ENCODE peak calls at places on chromosomes 6 and 20, in eight cellular contexts. E, I, R, O, L, S, Q and Z are unnamed samples.

GRCh38 chr6:148055410-148055809 is 287.2 kb upstream of the SASH1 start:
- DNase-seq in E (no peak), I (no peak), R (no peak), O (peak; percentile 5), L (no peak), S (no peak), Q (no peak), Z (no peak)

GRCh38 chr6:114421219-114421618 is 78.4 kb upstream of the HS3ST5 start:
- DNase-seq in E (no peak), I (no peak), R (no peak), O (no peak), L (no peak), S (no peak), Q (no peak), Z (no peak)

GRCh38 chr6:96743496-96743895 is 93.8 kb downstream of the GPR63 start:
- DNase-seq in E (no peak), I (no peak), R (no peak), O (peak; percentile 15), L (peak; percentile 20), S (no peak), Q (no peak), Z (no peak)

GRCh38 chr6:164396071-164397047 is 913.0 kb downstream of the C6orf118 start:
- DNase-seq in E (no peak), I (no peak), R (peak; percentile 63), O (no peak), L (peak; percentile 29), S (peak; percentile 82), Q (peak; percentile 28), Z (no peak)

GRCh38 chr6:7200598-7201443 is 93.1 kb downstream of the RREB1 start:
- DNase-seq in E (peak; percentile 73), I (no peak), R (peak; percentile 37), O (no peak), L (no peak), S (no peak), Q (no peak), Z (no peak)

GRCh38 chr6:24458134-24458533 is 31.2 kb downstream of the GPLD1 start:
- DNase-seq in E (no peak), I (no peak), R (no peak), O (no peak), L (no peak), S (no peak), Q (no peak), Z (no peak)

GRCh38 chr20:49853640-49854039 is 41.0 kb downstream of the SLC9A8 start:
- DNase-seq in E (no peak), I (no peak), R (no peak), O (peak; percentile 89), L (peak; percentile 69), S (no peak), Q (peak; percentile 40), Z (no peak)

GRCh38 chr6:25326958-25327357 is 47.8 kb downstream of the CARMIL1 start:
- DNase-seq in E (no peak), I (no peak), R (no peak), O (no peak), L (no peak), S (no peak), Q (no peak), Z (no peak)

GRCh38 chr6:39137235-39137634 is 22.2 kb upstream of the SAYSD1 start:
- DNase-seq in E (peak; percentile 37), I (no peak), R (peak; percentile 60), O (peak; percentile 43), L (peak; percentile 43), S (no peak), Q (peak; percentile 66), Z (peak; percentile 44)

GRCh38 chr6:150929403-150929802 is 63.9 kb downstream of the MTHFD1L start:
- DNase-seq in E (no peak), I (no peak), R (no peak), O (no peak), L (no peak), S (peak; percentile 42), Q (peak; percentile 17), Z (no peak)

GRCh38 chr6:45640081-45640491 is 262.4 kb upstream of the SUPT3H start:
- DNase-seq in E (no peak), I (no peak), R (no peak), O (no peak), L (no peak), S (no peak), Q (peak; percentile 81), Z (no peak)

GRCh38 chr6:20162515-20162914 is 49.8 kb downstream of the MBOAT1 start:
- DNase-seq in E (no peak), I (no peak), R (no peak), O (no peak), L (no peak), S (no peak), Q (no peak), Z (peak; percentile 22)

DNA sequence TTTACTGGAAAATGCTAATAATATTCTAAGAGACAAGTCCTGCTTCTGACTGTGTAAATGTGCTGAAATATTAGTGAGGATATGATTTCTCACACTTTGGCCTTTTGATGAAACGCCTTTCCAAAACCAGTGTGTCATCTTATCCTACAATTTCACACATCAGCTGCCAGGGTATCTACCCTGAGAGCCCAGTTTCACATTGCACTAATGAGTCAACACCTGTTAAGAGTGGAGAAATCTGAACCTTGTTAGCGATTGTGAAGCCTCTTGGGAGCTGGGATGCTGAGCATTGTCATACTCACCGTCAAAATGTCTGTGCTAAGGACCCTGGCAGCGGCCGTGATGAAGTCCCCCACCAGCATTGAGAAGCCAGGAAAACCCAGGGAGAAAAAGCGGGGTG is 166.0 kb downstream of the RALGAPA2 start:
- DNase-seq in E (no peak), I (no peak), R (no peak), O (no peak), L (no peak), S (no peak), Q (no peak), Z (no peak)
- H3K4me3 ChIP-seq in E (no peak overlapping the region), I (no peak overlapping the region), R (no peak overlapping the region), O (no peak overlapping the region), L (no peak overlapping the region), S (no peak overlapping the region), Q (no peak overlapping the region), Z (no peak overlapping the region)

DNA sequence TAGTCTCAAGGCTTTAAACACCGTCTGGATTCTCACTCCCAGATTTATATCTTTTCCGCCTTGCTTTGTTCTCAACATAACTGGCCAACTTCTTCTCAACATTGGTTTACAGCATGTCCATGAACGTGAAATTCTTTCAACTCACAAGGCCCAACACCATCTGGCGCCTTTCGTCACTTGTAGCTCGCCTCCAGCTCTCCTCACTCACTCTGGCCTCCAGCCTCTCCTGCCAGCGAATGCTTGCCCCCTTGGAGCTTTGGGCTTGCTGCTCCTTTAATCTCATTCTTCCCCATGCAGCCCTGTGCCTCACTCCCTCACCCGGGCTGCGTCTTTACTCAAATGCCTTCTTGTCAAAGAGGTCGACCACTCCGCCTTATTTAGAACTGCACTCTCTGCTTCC is 324.5 kb downstream of the PRKN start:
- DNase-seq in E (no peak), I (no peak), R (no peak), O (no peak), L (no peak), S (no peak), Q (no peak), Z (no peak)
- TF ChIP-seq CTCF in E (no peak), I (no peak), R (no peak), O (no peak), L (no peak), S (no peak), Q (no peak), Z (no peak)

GRCh38 chr6:130697661-130698535 is 129.3 kb upstream of the SMLR1 start:
- DNase-seq in E (peak; percentile 47), I (no peak), R (peak; percentile 63), O (peak; percentile 73), L (peak; percentile 74), S (no peak), Q (peak; percentile 82), Z (peak; percentile 73)
- H3K4me3 ChIP-seq in E (no peak overlapping the region), I (no peak overlapping the region), R (peak overlapping the region; percentile 8), O (no peak overlapping the region), L (no peak overlapping the region), S (no peak overlapping the region), Q (no peak overlapping the region), Z (peak overlapping the region; percentile 5)

DNA sequence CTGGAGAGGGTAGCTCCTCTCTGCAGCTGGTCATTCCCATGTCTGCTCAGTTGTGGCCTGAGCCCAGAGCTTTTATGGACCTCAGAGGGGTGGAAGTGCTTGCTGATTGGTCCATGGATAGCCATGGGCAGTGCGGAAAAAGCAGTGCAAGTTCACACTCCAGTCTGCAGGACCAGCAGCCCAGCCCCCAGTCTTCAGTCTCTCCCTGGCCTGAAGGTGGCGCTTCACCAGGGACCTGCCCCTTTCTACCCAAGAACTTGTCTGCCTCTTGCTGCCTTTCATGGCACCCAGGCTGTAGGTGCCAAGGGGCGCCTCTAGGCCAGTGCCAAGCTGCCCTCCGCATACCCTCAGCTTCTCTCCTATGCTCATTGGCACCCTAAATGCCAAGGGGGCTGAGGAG is 91.0 kb downstream of the TBXT start:
- DNase-seq in E (no peak), I (no peak), R (no peak), O (no peak), L (no peak), S (no peak), Q (no peak), Z (peak; percentile 4)
- TF ChIP-seq CTCF in E (no peak), I (no peak), R (no peak), O (no peak), L (no peak), S (no peak), Q (no peak), Z (peak; percentile 17)

DNA sequence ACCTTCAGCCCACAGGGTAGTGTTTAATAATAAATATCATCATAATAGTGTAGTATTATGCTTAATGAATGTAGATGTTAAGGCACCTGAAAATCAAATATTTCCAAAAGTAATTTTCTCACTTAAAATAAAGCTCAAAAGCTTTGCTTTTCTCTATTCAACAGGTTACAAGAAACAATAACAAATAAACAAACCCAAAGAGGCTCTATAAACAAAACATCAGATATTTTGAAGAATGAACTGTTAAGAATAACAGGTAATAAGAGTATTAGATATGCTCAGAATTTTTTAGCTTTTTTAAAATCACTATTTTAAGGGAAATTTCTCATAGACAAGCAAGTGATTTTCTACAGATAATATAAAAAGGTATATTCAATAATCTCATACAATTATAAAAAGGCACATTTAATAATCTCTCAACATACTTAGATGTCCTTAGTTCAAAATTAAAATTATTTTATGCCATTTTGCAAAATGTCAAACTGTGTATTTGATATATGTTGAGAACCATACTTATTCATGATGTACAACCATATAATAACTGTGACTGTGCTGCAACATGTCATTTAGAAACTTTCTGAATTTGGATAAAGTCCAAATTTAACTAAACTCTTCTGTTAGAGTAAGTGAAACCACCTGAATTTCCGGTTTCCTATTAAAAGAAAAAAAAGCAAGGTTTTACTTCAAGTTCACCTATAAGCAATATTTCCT is 35.8 kb downstream of the PHIP start:
- DNase-seq in E (no peak), I (no peak), R (peak; percentile 73), O (no peak), L (no peak), S (no peak), Q (no peak), Z (peak; percentile 52)
- H3K4me3 ChIP-seq in E (no peak overlapping the region), I (no peak overlapping the region), R (no peak overlapping the region), O (no peak overlapping the region), L (no peak overlapping the region), S (no peak overlapping the region), Q (no peak overlapping the region), Z (no peak overlapping the region)

GRCh38 chr6:100267721-100268123 is 197.0 kb downstream of the SIM1 start:
- DNase-seq in E (no peak), I (no peak), R (no peak), O (peak; percentile 27), L (peak; percentile 43), S (no peak), Q (peak; percentile 19), Z (no peak)
- TF ChIP-seq CTCF in E (no peak), I (no peak), R (no peak), O (no peak), L (no peak), S (no peak), Q (no peak), Z (no peak)